ENCODE peak calls at places on chromosomes 1 and 21, in eight cellular contexts. W is psoas muscle; B is CD8-positive, alpha-beta T cell; H is right atrium auricular region; E is PC-3; Q is upper lobe of right lung; M is naive thymus-derived CD4-positive, alpha-beta T cell; R is RWPE1. F is an unnamed sample.

GRCh38 chr1:14880456-14881316 is 272.9 kb upstream of the TMEM51 start:
- DNase-seq in W (no peak), B (no peak), H (no peak), E (peak), Q (no peak), M (no peak), R (no peak), F (no peak)

GRCh38 chr1:55958498-55958897 is 620.9 kb downstream of the PLPP3 start:
- DNase-seq in W (no peak), B (no peak), H (no peak), E (no peak), Q (no peak), M (no peak), R (no peak), F (no peak)

GRCh38 chr1:25742316-25742715 is 57.7 kb upstream of the SELENON start:
- DNase-seq in W (no peak), B (no peak), H (no peak), E (no peak), Q (peak), M (no peak), R (no peak), F (no peak)

GRCh38 chr1:39835110-39835509 is 46.4 kb upstream of the BMP8B start:
- DNase-seq in W (no peak), B (no peak), H (no peak), E (no peak), Q (no peak), M (no peak), R (no peak), F (no peak)

GRCh38 chr1:204335085-204335484 is 24.6 kb downstream of the PLEKHA6 start:
- DNase-seq in W (no peak), B (no peak), H (no peak), E (no peak), Q (no peak), M (no peak), R (no peak), F (no peak)

GRCh38 chr1:71660417-71660816 is 579.6 kb upstream of the ZRANB2 start:
- DNase-seq in W (no peak), B (no peak), H (no peak), E (no peak), Q (no peak), M (no peak), R (no peak), F (no peak)

GRCh38 chr21:32349333-32349944 is 43.4 kb downstream of the URB1 start:
- DNase-seq in W (no peak), B (no peak), H (no peak), E (no peak), Q (no peak), M (no peak), R (no peak), F (no peak)

GRCh38 chr1:233020441-233020840 is 70.0 kb downstream of the NTPCR start:
- DNase-seq in W (no peak), B (no peak), H (peak), E (no peak), Q (no peak), M (no peak), R (no peak), F (no peak)

GRCh38 chr1:55854911-55855310 is 639.7 kb upstream of the USP24 start:
- DNase-seq in W (no peak), B (no peak), H (no peak), E (no peak), Q (no peak), M (no peak), R (no peak), F (no peak)

GRCh38 chr1:12480748-12481362 is 137.2 kb downstream of the DHRS3 start:
- DNase-seq in W (no peak), B (no peak), H (no peak), E (peak), Q (no peak), M (peak), R (peak), F (no peak)

GRCh38 chr1:8151647-8152046 is 125.5 kb upstream of the ERRFI1 start:
- DNase-seq in W (no peak), B (no peak), H (no peak), E (no peak), Q (no peak), M (no peak), R (no peak), F (no peak)

GRCh38 chr1:94236021-94236491 is 1.3 kb downstream of the ARHGAP29 start:
- DNase-seq in W (no peak), B (no peak), H (no peak), E (peak), Q (no peak), M (no peak), R (no peak), F (no peak)
- H3K27ac ChIP-seq in W (peak), B (no peak), H (peak), E (peak), Q (peak), M (no peak), R (no peak), F (peak)

GRCh38 chr1:67639336-67639735 is 45.7 kb upstream of the GADD45A start:
- DNase-seq in W (no peak), B (no peak), H (no peak), E (no peak), Q (no peak), M (no peak), R (no peak), F (no peak)
- H3K27ac ChIP-seq in W (no peak), B (no peak), H (no peak), E (no peak), Q (no peak), M (no peak), R (no peak), F (no peak)

DNA sequence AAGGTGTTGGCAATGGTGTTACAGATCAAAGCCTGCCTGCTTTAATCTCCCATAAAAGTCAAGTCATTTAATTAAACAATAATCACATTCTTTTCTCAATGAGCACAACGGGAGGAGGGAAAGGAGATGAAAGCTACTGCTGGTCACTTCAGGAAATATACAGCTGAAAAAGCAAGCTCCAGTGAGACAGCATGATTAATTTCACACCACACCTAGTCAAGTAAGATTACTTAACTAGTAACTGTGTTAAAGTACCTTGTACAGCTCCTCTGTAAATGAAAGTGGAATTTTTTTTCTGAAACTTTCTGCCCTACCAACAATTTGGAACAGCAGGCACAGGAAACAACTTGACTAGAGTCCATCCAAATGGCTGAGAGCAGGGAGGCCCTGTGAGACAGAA is 45.7 kb downstream of the STX6 start:
- DNase-seq in W (no peak), B (no peak), H (no peak), E (no peak), Q (no peak), M (no peak), R (no peak), F (no peak)
- H3K27ac ChIP-seq in W (no peak), B (no peak), H (no peak), E (no peak), Q (no peak), M (no peak), R (no peak), F (no peak)

DNA sequence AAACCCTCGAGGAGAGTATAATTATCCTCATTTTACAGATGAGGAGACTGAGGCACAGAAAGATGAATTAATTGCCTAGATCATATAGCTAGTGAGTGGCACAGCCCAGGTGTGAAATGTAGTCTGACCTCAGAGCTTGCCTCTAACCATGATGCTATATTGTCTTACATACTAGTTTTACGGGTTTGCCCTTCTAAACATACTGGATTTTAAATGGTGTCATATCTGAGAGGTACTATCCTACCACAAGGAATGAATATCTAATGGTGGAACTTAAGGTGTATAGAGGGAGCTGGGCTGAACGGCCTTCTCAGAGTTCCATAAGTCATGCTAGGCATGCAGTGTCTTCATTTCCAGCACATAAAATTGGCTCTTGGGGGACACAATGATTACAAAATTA is 77.9 kb upstream of the EDEM3 start:
- DNase-seq in W (no peak), B (no peak), H (no peak), E (no peak), Q (no peak), M (no peak), R (no peak), F (no peak)
- H3K27ac ChIP-seq in W (peak), B (no peak), H (no peak), E (no peak), Q (no peak), M (no peak), R (no peak), F (no peak)

DNA sequence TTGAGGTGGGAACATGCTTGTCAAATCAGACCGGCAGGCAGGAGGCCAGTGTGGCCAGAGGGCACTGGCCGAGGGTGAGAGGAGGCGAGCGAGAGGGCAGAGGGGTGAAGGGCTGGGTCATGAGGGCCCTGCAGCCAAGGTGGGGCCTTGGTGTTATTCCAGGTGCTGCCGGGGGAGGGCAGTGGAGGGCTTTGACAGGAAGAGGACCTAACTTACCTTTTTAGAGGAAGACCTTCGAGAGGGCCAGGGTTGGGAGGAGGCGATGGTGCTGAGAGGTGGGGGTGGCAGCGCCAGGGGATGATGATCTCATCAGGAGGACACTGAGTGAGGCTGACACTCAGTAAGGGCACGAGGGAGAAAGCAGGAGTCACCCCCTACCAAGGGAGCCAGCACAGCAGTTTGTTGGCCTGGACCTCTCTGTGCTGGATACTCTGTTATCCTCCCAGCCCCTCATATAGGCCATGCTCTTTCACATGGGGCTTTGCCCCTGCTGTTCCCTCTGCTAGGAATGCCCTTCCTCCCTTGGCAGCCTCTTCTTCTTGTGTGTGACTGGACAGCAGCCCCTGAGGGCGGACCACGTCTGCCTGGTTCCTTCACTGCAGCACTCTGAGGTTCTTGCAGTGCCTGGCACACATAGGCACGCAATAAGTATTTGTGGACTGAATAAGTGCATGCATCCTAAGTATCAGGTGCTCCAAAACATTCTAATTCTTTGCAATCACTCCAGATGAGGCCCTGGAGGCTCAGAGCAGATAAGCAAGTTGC is 7.5 kb upstream of the TTC22 start:
- DNase-seq in W (no peak), B (no peak), H (no peak), E (no peak), Q (no peak), M (no peak), R (no peak), F (no peak)
- H3K27ac ChIP-seq in W (no peak), B (no peak), H (no peak), E (no peak), Q (no peak), M (no peak), R (no peak), F (no peak)